ENCODE peak calls at places on chromosomes 11 and 22, in nine cellular contexts. P is transverse colon, E is lower lobe of right lung, O is mesendoderm, C is uterus, B is tibial nerve, Q is lung, K is body of pancreas, I is SJSA1. G is an unnamed sample.

GRCh38 chr11:90246468-90246867 is 23.6 kb upstream of the CHORDC1 start:
- DNase-seq in I (no peak), E (no peak), C (no peak), P (no peak), O (no peak), Q (no peak), B (no peak), K (no peak), G (no peak)

GRCh38 chr11:121927789-121928188 is 188.2 kb downstream of the BLID start:
- DNase-seq in I (no peak), E (no peak), B (no peak), P (no peak), Q (no peak), O (peak; percentile 14), K (no peak), C (no peak), G (no peak)

GRCh38 chr22:30635273-30636225 is at the start of gene SLC35E4:
- DNase-seq in B (peak; percentile 96), K (peak; percentile 94), E (peak; percentile 94), I (peak; percentile 72), P (peak; percentile 98), O (peak; percentile 90), Q (peak; percentile 93), C (peak; percentile 97), G (peak; percentile 93)

GRCh38 chr22:24191893-24192292 is 10.6 kb downstream of the SUSD2 start:
- DNase-seq in I (no peak), E (no peak), B (no peak), Q (no peak), P (no peak), K (no peak), O (no peak), C (no peak), G (no peak)

GRCh38 chr22:26887456-26887855 is 230.1 kb downstream of the MIAT start:
- DNase-seq in B (no peak), I (peak; percentile 92), O (peak; percentile 46), E (no peak), C (no peak), P (no peak), K (no peak), Q (no peak), G (peak; percentile 24)

GRCh38 chr11:13298765-13299164 is 21.2 kb downstream of the BMAL1 start:
- DNase-seq in O (peak; percentile 86), K (no peak), B (no peak), E (no peak), C (no peak), I (no peak), Q (no peak), P (no peak), G (no peak)

GRCh38 chr11:8070417-8071101 is 10.5 kb upstream of the TUB start:
- DNase-seq in C (no peak), P (no peak), K (no peak), I (no peak), Q (no peak), B (no peak), O (no peak), E (no peak), G (peak; percentile 55)

GRCh38 chr22:44752285-44753188 is at the start of gene ARHGAP8:
- DNase-seq in B (no peak), I (no peak), C (no peak), K (peak; percentile 78), Q (peak; percentile 38), E (peak; percentile 75), P (peak; percentile 64), O (peak; percentile 39), G (peak; percentile 86)

GRCh38 chr11:125382211-125382807 is 113.8 kb downstream of the FEZ1 start:
- DNase-seq in P (no peak), I (no peak), B (no peak), K (no peak), C (no peak), E (no peak), O (no peak), Q (no peak), G (no peak)

GRCh38 chr22:40345801-40346177 is 511 bp upstream of the ADSL start:
- DNase-seq in K (peak; percentile 29), C (no peak), E (peak; percentile 64), B (no peak), O (no peak), Q (peak; percentile 39), I (no peak), P (peak; percentile 67), G (peak; percentile 62)

GRCh38 chr11:121688860-121689614 is 236.3 kb upstream of the SORL1-AS1 start:
- DNase-seq in I (no peak), O (peak; percentile 94), Q (no peak), B (no peak), K (peak; percentile 48), E (no peak), P (no peak), C (no peak), G (no peak)

GRCh38 chr11:29119691-29120328 is 897.0 kb downstream of the KCNA4 start:
- DNase-seq in K (no peak), O (no peak), E (no peak), C (no peak), Q (no peak), I (peak; percentile 96), P (no peak), B (no peak), G (peak; percentile 49)

GRCh38 chr11:103545551-103545950 is 436.3 kb downstream of the DYNC2H1 start:
- DNase-seq in P (no peak), E (no peak), B (no peak), C (no peak), O (no peak), K (no peak), I (no peak), Q (no peak), G (no peak)

GRCh38 chr11:83816572-83817187 is 530.5 kb upstream of the CCDC90B start:
- DNase-seq in C (no peak), Q (no peak), O (no peak), K (no peak), I (no peak), P (no peak), E (no peak), B (no peak), G (peak; percentile 44)

GRCh38 chr22:48371391-48371790 is 1456.3 kb downstream of the BRD1 start:
- DNase-seq in C (no peak), B (no peak), O (no peak), K (no peak), Q (no peak), I (no peak), E (no peak), P (no peak), G (no peak)

GRCh38 chr22:20741634-20742581 is 32.0 kb upstream of the SERPIND1 start:
- DNase-seq in K (peak; percentile 35), B (peak; percentile 29), I (no peak), P (peak; percentile 22), E (no peak), O (peak; percentile 47), Q (no peak), C (no peak), G (peak; percentile 42)

DNA sequence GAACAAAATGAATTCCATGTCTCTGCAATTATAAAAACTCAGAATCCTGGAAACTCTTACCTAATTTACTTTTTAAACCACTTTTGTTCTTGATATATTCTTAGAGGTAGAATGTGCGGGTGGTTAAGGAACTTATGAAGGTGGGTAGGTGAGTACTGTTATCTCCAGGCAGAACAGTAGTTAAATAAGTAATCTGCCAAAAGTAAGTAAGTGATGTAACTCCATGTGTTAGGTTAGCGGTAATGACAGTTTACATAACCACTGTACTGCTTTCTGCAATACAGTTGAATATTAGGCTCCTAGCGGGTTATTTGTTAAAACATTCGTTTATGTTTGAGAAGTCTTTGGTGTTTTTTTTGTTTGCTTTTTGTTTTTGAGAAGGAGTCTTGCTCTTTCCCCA is 7.1 kb downstream of the LARGE1 start:
- DNase-seq in E (no peak), Q (no peak), O (no peak), I (no peak), B (no peak), K (no peak), C (no peak), P (no peak), G (no peak)
- H3K4me1 ChIP-seq in E (peaks cover 5% of the 10 kb centered on the region), Q (peaks cover 4% of the 10 kb centered on the region), O (peaks cover 11% of the 10 kb centered on the region), I (peaks cover 21% of the 10 kb centered on the region), B (no peaks in the 10 kb centered on the region), K (peaks cover 11% of the 10 kb centered on the region), C (no peaks in the 10 kb centered on the region), P (peaks cover 29% of the 10 kb centered on the region), G (peaks cover 14% of the 10 kb centered on the region)

GRCh38 chr22:39115570-39115969 is 18.5 kb downstream of the APOBEC3H start:
- DNase-seq in K (no peak), Q (no peak), I (no peak), O (no peak), C (no peak), B (no peak), P (no peak), E (no peak), G (no peak)

GRCh38 chr22:39114157-39114511 is 17.1 kb downstream of the APOBEC3H start:
- DNase-seq in C (no peak), B (no peak), I (no peak), K (no peak), P (no peak), O (peak; percentile 89), E (peak; percentile 12), Q (no peak), G (no peak)

GRCh38 chr22:39117585-39118191 is 20.6 kb downstream of the APOBEC3H start:
- DNase-seq in I (no peak), K (peak; percentile 61), O (peak; percentile 81), P (peak; percentile 81), Q (no peak), C (no peak), B (peak; percentile 48), E (no peak), G (peak; percentile 62)

GRCh38 chr22:39120983-39121382 is 23.9 kb downstream of the APOBEC3H start:
- DNase-seq in I (no peak), P (no peak), Q (no peak), B (no peak), O (no peak), E (no peak), K (no peak), C (no peak), G (no peak)

GRCh38 chr22:39115976-39116621 is 19.1 kb downstream of the APOBEC3H start:
- DNase-seq in K (no peak), E (no peak), C (no peak), P (no peak), Q (no peak), O (peak; percentile 70), B (no peak), I (no peak), G (no peak)
- H3K4me1 ChIP-seq in K (no peaks in the 10 kb centered on the region), E (no peaks in the 10 kb centered on the region), C (no peaks in the 10 kb centered on the region), P (no peaks in the 10 kb centered on the region), Q (no peaks in the 10 kb centered on the region), O (peaks cover 8% of the 10 kb centered on the region), B (no peaks in the 10 kb centered on the region), I (no peaks in the 10 kb centered on the region), G (peaks cover 8% of the 10 kb centered on the region)

GRCh38 chr22:29039148-29039547 is 22.5 kb downstream of the C22orf31 start:
- DNase-seq in P (no peak), E (no peak), K (no peak), C (no peak), I (no peak), O (no peak), Q (no peak), B (no peak), G (no peak)
- H3K4me1 ChIP-seq in P (peaks cover 34% of the 10 kb centered on the region), E (peaks cover 30% of the 10 kb centered on the region), K (peaks cover 10% of the 10 kb centered on the region), C (peaks cover 4% of the 10 kb centered on the region), I (peaks cover 24% of the 10 kb centered on the region), O (no peaks in the 10 kb centered on the region), Q (no peaks in the 10 kb centered on the region), B (peaks cover 17% of the 10 kb centered on the region), G (no peaks in the 10 kb centered on the region)

DNA sequence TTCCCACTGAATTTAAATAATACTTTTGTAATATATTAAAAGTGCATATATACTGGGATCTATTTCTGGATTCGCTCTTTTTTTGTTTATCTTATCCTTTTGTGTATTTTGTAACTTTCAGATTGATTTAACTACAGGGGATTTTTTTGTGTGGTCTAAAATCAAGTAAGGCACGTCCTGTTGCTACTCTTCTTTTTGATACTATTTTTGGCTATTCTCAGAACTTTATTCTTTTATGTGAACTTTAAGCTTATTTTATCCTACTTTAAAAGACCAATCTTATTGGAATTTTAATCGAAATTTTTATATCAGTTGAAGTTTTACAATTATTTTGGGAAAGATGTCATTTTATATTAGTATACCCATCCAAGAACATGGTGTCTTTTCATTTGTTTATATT is 106.8 kb downstream of the UVRAG start:
- DNase-seq in O (no peak), Q (no peak), B (no peak), P (no peak), K (no peak), E (no peak), I (no peak), C (no peak), G (no peak)
- H3K4me1 ChIP-seq in O (no peaks in the 10 kb centered on the region), Q (no peaks in the 10 kb centered on the region), B (peaks cover 9% of the 10 kb centered on the region), P (peaks cover 48% of the 10 kb centered on the region), K (peaks cover 11% of the 10 kb centered on the region), E (peaks cover 5% of the 10 kb centered on the region), I (no peaks in the 10 kb centered on the region), C (no peaks in the 10 kb centered on the region), G (peaks cover 24% of the 10 kb centered on the region)